ENCODE peak calls at places on chromosomes 6 and 20, in seven cellular contexts. Y is endothelial cell of umbilical vein, S is kidney epithelial cell, P is brain microvascular endothelial cell, O is BJ, J is A549, Q is pancreas. A is an unnamed sample.

GRCh38 chr6:111745186-111745585 is 128.1 kb downstream of the FYN start:
- DNase-seq in S (no peak), Y (no peak), P (no peak), Q (no peak), J (no peak), O (no peak), A (no peak)

GRCh38 chr6:78909391-78909790 is 42.0 kb downstream of the IRAK1BP1 start:
- DNase-seq in P (peak), J (no peak), O (peak), S (no peak), Q (no peak), Y (no peak), A (no peak)

GRCh38 chr20:58868795-58869194 is 16.3 kb downstream of the GNAS start:
- DNase-seq in S (no peak), Y (no peak), P (no peak), J (no peak), O (no peak), Q (no peak), A (no peak)

GRCh38 chr6:163165155-163165910 is 249.2 kb upstream of the QKI start:
- DNase-seq in S (no peak), Q (no peak), J (no peak), Y (no peak), O (no peak), P (no peak), A (no peak)

GRCh38 chr6:128305228-128305627 is 215.2 kb downstream of the PTPRK start:
- DNase-seq in P (no peak), O (peak), S (no peak), Y (peak), Q (no peak), J (no peak), A (no peak)

GRCh38 chr6:74581681-74582080 is 624.2 kb downstream of the COL12A1 start:
- DNase-seq in S (no peak), Y (no peak), O (no peak), P (no peak), J (no peak), Q (no peak), A (no peak)

GRCh38 chr6:46486186-46486585 is 5.1 kb downstream of the RCAN2 start:
- DNase-seq in S (no peak), P (no peak), O (no peak), Y (peak), J (no peak), Q (no peak), A (no peak)

GRCh38 chr6:115947964-115948541 is 112.6 kb downstream of the FRK start:
- DNase-seq in P (no peak), O (no peak), Y (no peak), J (no peak), S (no peak), Q (no peak), A (no peak)

GRCh38 chr20:50855498-50856474 is 60.9 kb downstream of the BCAS4 start:
- DNase-seq in S (peak), Q (peak), O (no peak), P (no peak), Y (no peak), J (peak), A (peak)

GRCh38 chr6:45480697-45481415 is 103.1 kb upstream of the SUPT3H start:
- DNase-seq in S (no peak), Q (no peak), P (no peak), J (no peak), O (no peak), Y (no peak), A (no peak)

GRCh38 chr6:159594106-159594749 is 98.8 kb downstream of the SOD2 start:
- DNase-seq in S (no peak), Y (no peak), O (no peak), Q (no peak), P (peak), J (no peak), A (no peak)

GRCh38 chr6:52360601-52361346 is 1.2 kb upstream of the PAQR8 start:
- DNase-seq in Q (no peak), S (no peak), P (no peak), Y (no peak), O (no peak), J (no peak), A (no peak)

GRCh38 chr20:61927826-61928541 is 137.7 kb downstream of the TAF4 start:
- DNase-seq in Y (no peak), J (no peak), Q (no peak), P (no peak), O (no peak), S (no peak), A (no peak)

GRCh38 chr6:150016324-150017185 is 8.8 kb downstream of the RAET1L start:
- DNase-seq in Q (peak), O (no peak), S (no peak), P (peak), Y (peak), J (peak), A (peak)

GRCh38 chr6:75220365-75220764 is 14.5 kb upstream of the COL12A1 start:
- DNase-seq in O (no peak), Y (peak), P (no peak), Q (no peak), S (no peak), J (no peak), A (no peak)

GRCh38 chr6:15280023-15280422 is 34.2 kb downstream of the JARID2 start:
- DNase-seq in Q (no peak), J (no peak), Y (peak), S (no peak), P (no peak), O (no peak), A (peak)

GRCh38 chr20:13684566-13685222 is 46.0 kb upstream of the TASP1 start:
- DNase-seq in O (no peak), J (no peak), Y (no peak), P (no peak), Q (no peak), S (no peak), A (no peak)

GRCh38 chr6:53546256-53546655 is 1.4 kb upstream of the GCLC start:
- DNase-seq in J (no peak), Q (no peak), Y (no peak), O (no peak), S (no peak), P (no peak), A (no peak)

GRCh38 chr6:45959534-45960195 is 56.0 kb downstream of the CLIC5 start:
- DNase-seq in J (no peak), S (no peak), Q (no peak), P (no peak), Y (peak), O (peak), A (peak)

GRCh38 chr6:19839788-19840187 is 2.6 kb downstream of the ID4 start:
- DNase-seq in P (no peak), O (no peak), Q (no peak), Y (no peak), S (no peak), J (no peak), A (no peak)

GRCh38 chr6:109093732-109094131 is 914 bp downstream of the SESN1 start:
- DNase-seq in O (no peak), S (no peak), Q (no peak), Y (peak), J (no peak), P (no peak), A (no peak)

GRCh38 chr6:81814365-81815109 is 62.1 kb upstream of the TENT5A start:
- DNase-seq in Q (no peak), J (no peak), O (no peak), Y (no peak), S (no peak), P (no peak), A (no peak)

GRCh38 chr6:149032599-149033405 is 284.7 kb upstream of the TAB2 start:
- DNase-seq in S (no peak), Q (no peak), P (peak), J (peak), O (peak), Y (no peak), A (no peak)

GRCh38 chr20:43914286-43914685 is 366 bp upstream of the TOX2 start:
- DNase-seq in O (no peak), Q (no peak), S (no peak), Y (no peak), J (no peak), P (no peak), A (no peak)

GRCh38 chr6:157510329-157511188 is 129.6 kb downstream of the ZDHHC14 start:
- DNase-seq in Q (no peak), O (no peak), J (no peak), Y (no peak), P (no peak), S (no peak), A (no peak)

GRCh38 chr20:22490287-22491187 is 93.8 kb downstream of the FOXA2 start:
- DNase-seq in S (peak), O (no peak), Y (no peak), Q (peak), J (peak), P (no peak), A (no peak)

GRCh38 chr20:32911355-32911754 is 52.6 kb downstream of the EFCAB8 start:
- DNase-seq in P (no peak), Y (no peak), O (no peak), S (no peak), J (no peak), Q (no peak), A (no peak)

GRCh38 chr6:110395221-110395620 is 20.2 kb downstream of the DDO start:
- DNase-seq in P (no peak), O (no peak), J (no peak), Q (no peak), Y (no peak), S (no peak), A (no peak)

DNA sequence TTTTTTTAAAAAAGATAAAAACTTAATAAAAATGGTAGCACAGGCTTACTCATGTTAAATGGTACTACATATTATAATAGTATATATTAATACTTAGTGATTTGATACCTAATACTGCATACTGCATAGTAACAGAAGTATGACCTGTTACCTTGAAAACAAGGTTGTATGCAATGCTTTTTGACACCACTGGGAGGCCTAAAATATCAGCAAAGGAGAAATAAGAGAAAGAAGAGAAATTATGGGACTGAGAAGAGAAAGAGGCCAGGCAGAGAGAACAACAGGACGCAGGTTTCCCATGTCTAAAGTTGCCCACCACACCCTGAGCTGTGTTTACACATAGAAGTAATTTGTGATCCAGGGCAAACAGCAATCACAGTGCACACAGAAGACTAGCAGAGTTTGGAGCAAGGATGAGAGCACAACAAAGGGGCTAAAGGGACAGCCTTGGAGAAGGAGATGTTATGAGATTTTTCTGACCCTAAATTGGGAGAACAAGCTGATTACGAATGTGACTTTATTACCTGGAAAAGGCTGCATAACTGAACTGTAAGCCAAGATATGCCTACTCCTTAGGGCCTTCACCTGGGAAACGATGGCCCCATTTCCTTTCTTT is 73.2 kb downstream of the ROS1 start:
- DNase-seq in J (peak), O (no peak), Y (peak), S (no peak), P (no peak), Q (no peak), A (no peak)
- TF ChIP-seq CTCF in J (peak), O (peak), Y (peak), S (peak), P (peak), Q (peak), A (peak)

GRCh38 chr6:154343473-154344308 is 12.9 kb downstream of the IPCEF1 start:
- DNase-seq in Q (peak), Y (peak), P (peak), O (no peak), S (no peak), J (no peak), A (peak)

GRCh38 chr6:154341876-154342275 is 14.7 kb downstream of the IPCEF1 start:
- DNase-seq in J (no peak), O (no peak), P (no peak), Q (no peak), Y (no peak), S (no peak), A (no peak)

GRCh38 chr6:154345811-154346210 is 10.8 kb downstream of the IPCEF1 start:
- DNase-seq in P (no peak), Q (no peak), J (no peak), S (no peak), Y (no peak), O (no peak), A (no peak)

GRCh38 chr6:154337423-154338005 is 19.1 kb downstream of the IPCEF1 start:
- DNase-seq in Q (no peak), Y (no peak), J (no peak), P (no peak), S (no peak), O (no peak), A (no peak)

GRCh38 chr6:154341326-154341725 is 15.3 kb downstream of the IPCEF1 start:
- DNase-seq in J (no peak), Q (no peak), O (no peak), P (no peak), S (no peak), Y (no peak), A (no peak)
- H3K4me3 ChIP-seq in J (no peak), Q (no peak), O (no peak), P (no peak), S (no peak), Y (no peak), A (no peak)

DNA sequence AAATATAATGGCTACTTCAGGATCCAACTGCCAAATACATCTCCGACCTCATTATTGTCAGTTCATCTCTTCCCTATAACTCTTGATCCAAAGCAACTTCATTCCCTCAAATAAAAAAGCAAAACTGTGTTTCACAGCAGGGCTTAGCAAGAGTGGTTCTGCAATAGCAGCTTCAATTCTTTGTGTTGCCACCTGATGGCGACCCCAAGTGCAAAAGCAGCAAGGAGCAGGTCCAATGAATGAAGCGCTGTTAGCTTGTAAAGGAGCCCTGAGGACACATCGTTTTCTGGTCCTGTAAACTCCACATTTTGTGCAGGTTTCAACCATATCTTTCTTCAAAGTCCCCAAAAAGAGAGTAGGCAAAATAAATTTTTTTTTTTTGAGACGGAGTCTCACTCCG is 19.6 kb downstream of the RTN4IP1 start:
- DNase-seq in Q (peak), O (no peak), S (no peak), P (no peak), Y (no peak), J (no peak), A (no peak)
- TF ChIP-seq CTCF in Q (no peak), O (peak), S (peak), P (peak), Y (peak), J (peak), A (peak)

DNA sequence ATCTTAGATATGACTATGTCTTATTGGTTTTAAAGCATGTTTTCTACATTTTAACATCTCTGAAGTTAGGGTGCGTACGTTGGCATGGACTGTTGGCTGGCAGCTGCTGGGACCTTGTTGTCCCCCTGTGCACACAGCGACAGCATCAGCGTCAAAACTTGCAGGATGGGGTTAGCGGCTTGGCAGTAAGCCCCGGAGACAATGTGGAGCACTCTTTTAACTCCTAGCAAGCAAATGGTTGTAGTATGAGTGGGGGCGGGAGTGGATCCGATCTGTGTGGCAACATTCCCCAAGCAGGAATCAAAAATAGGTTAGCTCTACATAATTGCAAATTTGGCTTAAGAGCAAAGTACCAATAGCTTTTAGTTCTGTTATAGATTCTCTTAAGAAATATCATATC is 70.1 kb downstream of the NRN1 start:
- DNase-seq in J (no peak), S (no peak), P (no peak), Q (no peak), Y (no peak), O (no peak), A (no peak)
- H3K4me3 ChIP-seq in J (no peak), S (no peak), P (no peak), Q (no peak), Y (no peak), O (no peak), A (no peak)

DNA sequence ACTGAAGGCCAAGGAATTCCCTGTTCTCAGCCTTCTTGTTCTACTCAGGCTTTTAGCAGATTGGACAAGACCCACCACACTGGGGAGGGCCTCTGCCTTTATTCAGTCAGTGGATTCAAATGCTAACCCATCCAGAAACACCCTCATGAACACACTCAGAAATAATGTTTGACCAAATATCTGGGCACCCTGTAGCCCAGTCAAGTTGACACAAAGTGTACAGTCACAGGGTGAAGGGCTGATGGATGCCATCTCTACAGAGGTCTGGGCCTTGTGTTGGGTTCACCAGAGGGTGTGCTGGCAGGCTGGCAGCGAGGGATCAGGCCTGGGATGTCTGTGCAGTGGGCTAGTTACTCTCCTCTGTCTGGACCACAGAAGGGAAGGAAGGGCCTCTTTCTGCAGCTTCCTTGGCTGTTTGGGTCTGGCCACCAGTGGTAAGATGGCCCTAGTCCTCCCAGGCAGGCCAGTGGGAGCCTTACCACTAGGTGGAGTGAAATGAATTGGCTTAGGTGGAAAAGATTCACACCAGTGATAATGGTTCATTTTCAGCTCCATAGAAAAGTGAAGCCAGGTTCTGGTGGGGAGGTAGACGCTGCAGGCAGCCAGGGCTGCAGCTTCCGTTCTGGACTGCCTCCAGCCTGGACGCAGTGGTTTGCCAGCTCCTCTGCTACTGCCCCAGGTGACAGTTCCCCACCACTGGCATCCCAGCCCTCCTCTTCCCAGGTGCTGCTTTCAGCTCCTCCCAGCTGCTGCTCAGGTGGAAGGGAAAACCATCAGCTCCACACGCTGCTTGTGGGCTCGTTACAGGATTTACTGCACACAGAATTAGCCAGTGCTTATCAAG is 9.2 kb downstream of the TUBB2A start:
- DNase-seq in Q (peak), O (no peak), S (no peak), J (no peak), P (no peak), Y (no peak), A (no peak)
- TF ChIP-seq CTCF in Q (no peak), O (no peak), S (peak), J (no peak), P (peak), Y (no peak), A (peak)

DNA sequence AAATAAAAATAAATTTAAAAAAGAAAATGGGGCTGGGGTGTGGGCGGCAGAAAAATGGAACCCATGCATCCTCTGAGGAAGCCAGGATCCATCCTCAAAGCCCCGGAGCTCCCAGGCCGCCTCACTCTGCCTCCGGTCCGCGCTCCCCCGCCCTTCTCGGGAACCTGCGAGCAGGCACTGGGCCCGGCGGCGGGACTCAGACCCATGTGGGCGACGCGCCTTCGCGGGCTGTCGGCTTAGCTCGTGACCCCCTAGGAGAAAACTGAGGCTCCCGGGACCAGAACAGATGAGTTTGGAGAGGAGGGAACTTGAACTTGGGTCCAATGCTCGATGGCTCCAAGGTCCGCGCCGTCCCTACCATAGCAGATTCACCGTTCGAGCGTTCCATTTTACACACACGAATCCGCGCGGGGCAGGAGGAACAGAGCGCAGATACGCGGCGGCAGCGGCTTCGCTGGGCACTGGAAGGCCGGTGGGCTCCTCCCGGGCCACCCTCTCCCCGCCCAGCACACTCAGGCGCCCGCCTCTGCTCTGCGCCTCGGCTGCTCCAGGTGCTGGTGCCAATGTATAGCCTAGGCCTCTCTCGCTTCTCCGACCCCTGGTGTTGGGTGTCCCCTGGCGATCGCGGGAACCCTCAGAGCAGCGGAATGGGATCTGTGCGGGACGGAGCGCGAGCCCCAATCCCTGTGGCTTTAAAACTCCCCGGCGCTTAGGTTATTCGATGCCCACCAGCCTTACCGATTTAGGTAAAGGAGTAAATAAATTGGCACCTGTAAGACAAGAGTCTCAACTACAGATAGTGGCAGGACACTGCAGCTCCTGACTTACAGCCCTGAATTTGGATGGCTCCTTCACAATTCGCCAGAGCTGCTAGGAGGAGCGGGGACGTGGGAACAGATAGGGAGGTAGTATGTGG is 39.2 kb downstream of the DPPA5 start:
- DNase-seq in Q (no peak), Y (no peak), S (no peak), O (no peak), P (no peak), J (no peak), A (no peak)
- H3K4me3 ChIP-seq in Q (no peak), Y (peak), S (peak), O (peak), P (peak), J (no peak), A (no peak)

GRCh38 chr6:14192186-14192788 is 74.7 kb downstream of the CD83 start:
- DNase-seq in J (no peak), O (no peak), Q (no peak), S (no peak), P (no peak), Y (no peak), A (no peak)
- TF ChIP-seq CTCF in J (no peak), O (peak), Q (no peak), S (no peak), P (peak), Y (no peak), A (no peak)

GRCh38 chr6:133555726-133556125 is 314.6 kb downstream of the EYA4 start:
- DNase-seq in Q (no peak), P (no peak), Y (no peak), S (no peak), O (no peak), J (no peak), A (no peak)

GRCh38 chr6:133559926-133560325 is 318.8 kb downstream of the EYA4 start:
- DNase-seq in S (no peak), J (no peak), Y (no peak), Q (no peak), O (no peak), P (no peak), A (no peak)
- H3K4me3 ChIP-seq in S (no peak), J (no peak), Y (no peak), Q (no peak), O (no peak), P (no peak), A (no peak)

A was measured in LNCaP clone FGC.